ENCODE peak calls at places on chromosomes 6 and 20, in ten cellular contexts. One of them, this sample, is unnamed.

GRCh38 chr20:48921883-48922867 is 664 bp downstream of the ARFGEF2 start:
- DNase-seq in B cell: no peak
- DNase-seq in endothelial cell: no peak
- DNase-seq in breast epithelium: peak
- DNase-seq in lower lobe of right lung: peak
- DNase-seq in HL-60: peak
- DNase-seq in AG10803: peak
- DNase-seq in H1: no peak
- DNase-seq in tibial nerve: peak
- DNase-seq in GM20000: no peak
- DNase-seq in this sample: peak

GRCh38 chr6:113414511-113414910 is 442.6 kb upstream of the MARCKS start:
- DNase-seq in B cell: no peak
- DNase-seq in endothelial cell: no peak
- DNase-seq in breast epithelium: no peak
- DNase-seq in lower lobe of right lung: no peak
- DNase-seq in HL-60: no peak
- DNase-seq in AG10803: peak
- DNase-seq in H1: no peak
- DNase-seq in tibial nerve: peak
- DNase-seq in GM20000: no peak
- DNase-seq in this sample: peak

GRCh38 chr6:35158520-35158919 is 17.4 kb upstream of the TCP11 start:
- DNase-seq in B cell: no peak
- DNase-seq in endothelial cell: no peak
- DNase-seq in breast epithelium: no peak
- DNase-seq in lower lobe of right lung: no peak
- DNase-seq in HL-60: no peak
- DNase-seq in AG10803: no peak
- DNase-seq in H1: no peak
- DNase-seq in tibial nerve: no peak
- DNase-seq in GM20000: no peak
- DNase-seq in this sample: no peak

GRCh38 chr6:92962846-92963245 is 456.5 kb downstream of the EPHA7 start:
- DNase-seq in B cell: no peak
- DNase-seq in endothelial cell: no peak
- DNase-seq in breast epithelium: no peak
- DNase-seq in lower lobe of right lung: no peak
- DNase-seq in HL-60: no peak
- DNase-seq in AG10803: no peak
- DNase-seq in H1: no peak
- DNase-seq in tibial nerve: no peak
- DNase-seq in GM20000: no peak
- DNase-seq in this sample: no peak

GRCh38 chr20:39839406-39840119 is 849.5 kb downstream of the MAFB start:
- DNase-seq in B cell: no peak
- DNase-seq in endothelial cell: no peak
- DNase-seq in breast epithelium: no peak
- DNase-seq in lower lobe of right lung: no peak
- DNase-seq in HL-60: no peak
- DNase-seq in AG10803: no peak
- DNase-seq in H1: no peak
- DNase-seq in tibial nerve: no peak
- DNase-seq in GM20000: no peak
- DNase-seq in this sample: no peak

GRCh38 chr6:35124356-35124755 is 16.8 kb downstream of the TCP11 start:
- DNase-seq in B cell: no peak
- DNase-seq in endothelial cell: no peak
- DNase-seq in breast epithelium: no peak
- DNase-seq in lower lobe of right lung: no peak
- DNase-seq in HL-60: no peak
- DNase-seq in AG10803: no peak
- DNase-seq in H1: no peak
- DNase-seq in tibial nerve: no peak
- DNase-seq in GM20000: no peak
- DNase-seq in this sample: no peak

GRCh38 chr6:87334683-87335082 is 5.6 kb upstream of the GJB7 start:
- DNase-seq in B cell: no peak
- DNase-seq in endothelial cell: no peak
- DNase-seq in breast epithelium: no peak
- DNase-seq in lower lobe of right lung: no peak
- DNase-seq in HL-60: no peak
- DNase-seq in AG10803: peak
- DNase-seq in H1: no peak
- DNase-seq in tibial nerve: no peak
- DNase-seq in GM20000: no peak
- DNase-seq in this sample: no peak

GRCh38 chr20:1569417-1569861 is 11.9 kb upstream of the SIRPD start:
- DNase-seq in B cell: no peak
- DNase-seq in endothelial cell: no peak
- DNase-seq in breast epithelium: no peak
- DNase-seq in lower lobe of right lung: no peak
- DNase-seq in HL-60: peak
- DNase-seq in AG10803: peak
- DNase-seq in H1: no peak
- DNase-seq in tibial nerve: no peak
- DNase-seq in GM20000: peak
- DNase-seq in this sample: peak

GRCh38 chr20:11454966-11455799 is 462.5 kb upstream of the BTBD3 start:
- DNase-seq in B cell: no peak
- DNase-seq in endothelial cell: peak
- DNase-seq in breast epithelium: no peak
- DNase-seq in lower lobe of right lung: no peak
- DNase-seq in HL-60: no peak
- DNase-seq in AG10803: peak
- DNase-seq in H1: no peak
- DNase-seq in tibial nerve: no peak
- DNase-seq in GM20000: peak
- DNase-seq in this sample: peak

GRCh38 chr20:39778847-39779641 is 816.9 kb downstream of the DHX35 start:
- DNase-seq in B cell: no peak
- DNase-seq in endothelial cell: no peak
- DNase-seq in breast epithelium: no peak
- DNase-seq in lower lobe of right lung: no peak
- DNase-seq in HL-60: no peak
- DNase-seq in AG10803: peak
- DNase-seq in H1: no peak
- DNase-seq in tibial nerve: no peak
- DNase-seq in GM20000: no peak
- DNase-seq in this sample: no peak

GRCh38 chr6:66421570-66421969 is 714.5 kb upstream of the EYS start:
- DNase-seq in B cell: no peak
- DNase-seq in endothelial cell: peak
- DNase-seq in breast epithelium: no peak
- DNase-seq in lower lobe of right lung: no peak
- DNase-seq in HL-60: no peak
- DNase-seq in AG10803: no peak
- DNase-seq in H1: no peak
- DNase-seq in tibial nerve: no peak
- DNase-seq in GM20000: no peak
- DNase-seq in this sample: peak
- TF ChIP-seq CTCF in B cell: no peak
- TF ChIP-seq CTCF in endothelial cell: no peak
- TF ChIP-seq CTCF in breast epithelium: no peak
- TF ChIP-seq CTCF in lower lobe of right lung: no peak
- TF ChIP-seq CTCF in HL-60: no peak
- TF ChIP-seq CTCF in AG10803: no peak
- TF ChIP-seq CTCF in H1: peak
- TF ChIP-seq CTCF in tibial nerve: no peak
- TF ChIP-seq CTCF in GM20000: no peak
- TF ChIP-seq CTCF in this sample: no peak

DNA sequence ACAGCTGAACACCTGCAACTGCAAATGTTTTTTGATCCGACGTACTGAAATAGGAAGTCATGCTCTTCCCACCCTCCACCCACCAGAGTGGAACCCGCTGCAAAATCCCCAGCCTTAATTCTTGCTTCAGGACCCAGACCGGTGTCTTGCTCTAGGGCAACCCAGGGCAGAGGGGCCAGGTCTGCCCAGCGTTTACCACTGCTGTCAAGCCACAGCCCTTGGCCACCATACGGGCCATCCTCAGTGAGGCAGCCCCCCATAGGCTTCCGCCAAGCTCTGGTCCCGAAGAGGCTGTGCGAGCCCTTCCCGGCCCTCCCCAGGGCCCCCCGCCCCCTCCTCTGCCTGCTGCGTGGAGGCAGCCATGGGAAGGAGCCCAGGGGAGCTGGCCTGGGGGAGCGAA is 334.4 kb downstream of the ZFAND3 start:
- DNase-seq in B cell: peak
- DNase-seq in endothelial cell: no peak
- DNase-seq in breast epithelium: peak
- DNase-seq in lower lobe of right lung: no peak
- DNase-seq in HL-60: no peak
- DNase-seq in AG10803: no peak
- DNase-seq in H1: no peak
- DNase-seq in tibial nerve: no peak
- DNase-seq in GM20000: no peak
- DNase-seq in this sample: no peak
- TF ChIP-seq CTCF in B cell: no peak
- TF ChIP-seq CTCF in endothelial cell: no peak
- TF ChIP-seq CTCF in breast epithelium: no peak
- TF ChIP-seq CTCF in lower lobe of right lung: no peak
- TF ChIP-seq CTCF in HL-60: no peak
- TF ChIP-seq CTCF in AG10803: no peak
- TF ChIP-seq CTCF in H1: no peak
- TF ChIP-seq CTCF in tibial nerve: no peak
- TF ChIP-seq CTCF in GM20000: no peak
- TF ChIP-seq CTCF in this sample: no peak

GRCh38 chr6:39088331-39088730 is 26.7 kb downstream of the SAYSD1 start:
- DNase-seq in B cell: peak
- DNase-seq in endothelial cell: peak
- DNase-seq in breast epithelium: no peak
- DNase-seq in lower lobe of right lung: no peak
- DNase-seq in HL-60: peak
- DNase-seq in AG10803: peak
- DNase-seq in H1: peak
- DNase-seq in tibial nerve: peak
- DNase-seq in GM20000: no peak
- DNase-seq in this sample: no peak
- TF ChIP-seq CTCF in B cell: no peak
- TF ChIP-seq CTCF in endothelial cell: peak
- TF ChIP-seq CTCF in breast epithelium: no peak
- TF ChIP-seq CTCF in lower lobe of right lung: peak
- TF ChIP-seq CTCF in HL-60: no peak
- TF ChIP-seq CTCF in AG10803: peak
- TF ChIP-seq CTCF in H1: peak
- TF ChIP-seq CTCF in tibial nerve: peak
- TF ChIP-seq CTCF in GM20000: no peak
- TF ChIP-seq CTCF in this sample: no peak

GRCh38 chr20:53869466-53870258 is 200.7 kb downstream of the BCAS1 start:
- DNase-seq in B cell: peak
- DNase-seq in endothelial cell: peak
- DNase-seq in breast epithelium: peak
- DNase-seq in lower lobe of right lung: peak
- DNase-seq in HL-60: peak
- DNase-seq in AG10803: peak
- DNase-seq in H1: no peak
- DNase-seq in tibial nerve: peak
- DNase-seq in GM20000: peak
- DNase-seq in this sample: peak
- TF ChIP-seq CTCF in B cell: peak
- TF ChIP-seq CTCF in endothelial cell: peak
- TF ChIP-seq CTCF in breast epithelium: peak
- TF ChIP-seq CTCF in lower lobe of right lung: peak
- TF ChIP-seq CTCF in HL-60: peak
- TF ChIP-seq CTCF in AG10803: peak
- TF ChIP-seq CTCF in H1: peak
- TF ChIP-seq CTCF in tibial nerve: peak
- TF ChIP-seq CTCF in GM20000: peak
- TF ChIP-seq CTCF in this sample: peak

GRCh38 chr20:58213112-58213511 is 15.3 kb downstream of the ANKRD60 start:
- DNase-seq in B cell: no peak
- DNase-seq in endothelial cell: no peak
- DNase-seq in breast epithelium: no peak
- DNase-seq in lower lobe of right lung: no peak
- DNase-seq in HL-60: no peak
- DNase-seq in AG10803: peak
- DNase-seq in H1: no peak
- DNase-seq in tibial nerve: no peak
- DNase-seq in GM20000: no peak
- DNase-seq in this sample: no peak
- TF ChIP-seq CTCF in B cell: no peak
- TF ChIP-seq CTCF in endothelial cell: no peak
- TF ChIP-seq CTCF in breast epithelium: no peak
- TF ChIP-seq CTCF in lower lobe of right lung: no peak
- TF ChIP-seq CTCF in HL-60: no peak
- TF ChIP-seq CTCF in AG10803: peak
- TF ChIP-seq CTCF in H1: no peak
- TF ChIP-seq CTCF in tibial nerve: peak
- TF ChIP-seq CTCF in GM20000: no peak
- TF ChIP-seq CTCF in this sample: no peak

This sample was measured in RWPE1.